ENCODE peak calls at places on chromosome 21, in seven cellular contexts. One of them, this sample, is unnamed.

GRCh38 chr21:45523411-45524101 is 18.7 kb downstream of the SLC19A1 start:
- DNase-seq in neuronal stem cell: no peak
- DNase-seq in H9: no peak
- DNase-seq in H1: no peak
- DNase-seq in mesendoderm: no peak
- DNase-seq in mesenchymal stem cell: no peak
- DNase-seq in trophoblast cell: no peak
- DNase-seq in this sample: no peak

GRCh38 chr21:44872568-44873355 is 728 bp downstream of the PTTG1IP start:
- DNase-seq in neuronal stem cell: peak; percentile 38
- DNase-seq in H9: no peak
- DNase-seq in H1: peak; percentile 71
- DNase-seq in mesendoderm: peak; percentile 47
- DNase-seq in mesenchymal stem cell: peak; percentile 82
- DNase-seq in trophoblast cell: peak; percentile 69
- DNase-seq in this sample: peak; percentile 46

GRCh38 chr21:43572443-43572842 is 86.8 kb downstream of the HSF2BP start:
- DNase-seq in neuronal stem cell: no peak
- DNase-seq in H9: no peak
- DNase-seq in H1: no peak
- DNase-seq in mesendoderm: no peak
- DNase-seq in mesenchymal stem cell: no peak
- DNase-seq in trophoblast cell: no peak
- DNase-seq in this sample: no peak

GRCh38 chr21:45506836-45507522 is 35.3 kb downstream of the SLC19A1 start:
- DNase-seq in neuronal stem cell: no peak
- DNase-seq in H9: no peak
- DNase-seq in H1: no peak
- DNase-seq in mesendoderm: no peak
- DNase-seq in mesenchymal stem cell: no peak
- DNase-seq in trophoblast cell: no peak
- DNase-seq in this sample: no peak

GRCh38 chr21:41965447-41966340 is 11.9 kb upstream of the C2CD2 start:
- DNase-seq in neuronal stem cell: no peak
- DNase-seq in H9: no peak
- DNase-seq in H1: peak; percentile 31
- DNase-seq in mesendoderm: no peak
- DNase-seq in mesenchymal stem cell: no peak
- DNase-seq in trophoblast cell: no peak
- DNase-seq in this sample: no peak

GRCh38 chr21:41668686-41669532 is 97.9 kb downstream of the RIPK4 start:
- DNase-seq in neuronal stem cell: no peak
- DNase-seq in H9: no peak
- DNase-seq in H1: no peak
- DNase-seq in mesendoderm: no peak
- DNase-seq in mesenchymal stem cell: no peak
- DNase-seq in trophoblast cell: no peak
- DNase-seq in this sample: no peak

GRCh38 chr21:41751621-41752020 is 15.2 kb downstream of the RIPK4 start:
- DNase-seq in neuronal stem cell: no peak
- DNase-seq in H9: no peak
- DNase-seq in H1: no peak
- DNase-seq in mesendoderm: no peak
- DNase-seq in mesenchymal stem cell: no peak
- DNase-seq in trophoblast cell: no peak
- DNase-seq in this sample: no peak

GRCh38 chr21:22575165-22575584 is 1577.0 kb downstream of the NCAM2 start:
- DNase-seq in neuronal stem cell: peak; percentile 62
- DNase-seq in H9: peak; percentile 46
- DNase-seq in H1: peak; percentile 49
- DNase-seq in mesendoderm: peak; percentile 92
- DNase-seq in mesenchymal stem cell: no peak
- DNase-seq in trophoblast cell: peak; percentile 59
- DNase-seq in this sample: no peak

GRCh38 chr21:38766987-38767722 is 38.6 kb upstream of the ETS2 start:
- DNase-seq in neuronal stem cell: no peak
- DNase-seq in H9: no peak
- DNase-seq in H1: no peak
- DNase-seq in mesendoderm: no peak
- DNase-seq in mesenchymal stem cell: peak; percentile 51
- DNase-seq in trophoblast cell: no peak
- DNase-seq in this sample: no peak

GRCh38 chr21:41381731-41382130 is 19.9 kb downstream of the MX2 start:
- DNase-seq in neuronal stem cell: no peak
- DNase-seq in H9: no peak
- DNase-seq in H1: no peak
- DNase-seq in mesendoderm: no peak
- DNase-seq in mesenchymal stem cell: no peak
- DNase-seq in trophoblast cell: peak; percentile 82
- DNase-seq in this sample: no peak

GRCh38 chr21:44537930-44538911 is 1.8 kb downstream of the KRTAP10-1 start:
- DNase-seq in neuronal stem cell: no peak
- DNase-seq in H9: peak; percentile 24
- DNase-seq in H1: peak; percentile 42
- DNase-seq in mesendoderm: no peak
- DNase-seq in mesenchymal stem cell: no peak
- DNase-seq in trophoblast cell: no peak
- DNase-seq in this sample: no peak

GRCh38 chr21:31265293-31265692 is 78.8 kb downstream of the TIAM1 start:
- DNase-seq in neuronal stem cell: no peak
- DNase-seq in H9: no peak
- DNase-seq in H1: no peak
- DNase-seq in mesendoderm: no peak
- DNase-seq in mesenchymal stem cell: no peak
- DNase-seq in trophoblast cell: no peak
- DNase-seq in this sample: no peak

GRCh38 chr21:31264574-31264973 is 79.5 kb downstream of the TIAM1 start:
- DNase-seq in neuronal stem cell: no peak
- DNase-seq in H9: no peak
- DNase-seq in H1: no peak
- DNase-seq in mesendoderm: no peak
- DNase-seq in mesenchymal stem cell: no peak
- DNase-seq in trophoblast cell: no peak
- DNase-seq in this sample: no peak

GRCh38 chr21:31261759-31262158 is 82.3 kb downstream of the TIAM1 start:
- DNase-seq in neuronal stem cell: no peak
- DNase-seq in H9: no peak
- DNase-seq in H1: no peak
- DNase-seq in mesendoderm: no peak
- DNase-seq in mesenchymal stem cell: no peak
- DNase-seq in trophoblast cell: no peak
- DNase-seq in this sample: no peak

GRCh38 chr21:31260790-31261189 is 83.3 kb downstream of the TIAM1 start:
- DNase-seq in neuronal stem cell: no peak
- DNase-seq in H9: no peak
- DNase-seq in H1: no peak
- DNase-seq in mesendoderm: no peak
- DNase-seq in mesenchymal stem cell: peak; percentile 56
- DNase-seq in trophoblast cell: no peak
- DNase-seq in this sample: peak; percentile 19

GRCh38 chr21:31262728-31263127 is 81.3 kb downstream of the TIAM1 start:
- DNase-seq in neuronal stem cell: no peak
- DNase-seq in H9: no peak
- DNase-seq in H1: no peak
- DNase-seq in mesendoderm: no peak
- DNase-seq in mesenchymal stem cell: no peak
- DNase-seq in trophoblast cell: no peak
- DNase-seq in this sample: no peak
- H4K8ac ChIP-seq in neuronal stem cell: no peak overlapping the region
- H4K8ac ChIP-seq in H9: no peak overlapping the region
- H4K8ac ChIP-seq in H1: no peak overlapping the region
- H4K8ac ChIP-seq in mesendoderm: no peak overlapping the region
- H4K8ac ChIP-seq in mesenchymal stem cell: no peak overlapping the region
- H4K8ac ChIP-seq in trophoblast cell: no peak overlapping the region
- H4K8ac ChIP-seq in this sample: no peak overlapping the region

DNA sequence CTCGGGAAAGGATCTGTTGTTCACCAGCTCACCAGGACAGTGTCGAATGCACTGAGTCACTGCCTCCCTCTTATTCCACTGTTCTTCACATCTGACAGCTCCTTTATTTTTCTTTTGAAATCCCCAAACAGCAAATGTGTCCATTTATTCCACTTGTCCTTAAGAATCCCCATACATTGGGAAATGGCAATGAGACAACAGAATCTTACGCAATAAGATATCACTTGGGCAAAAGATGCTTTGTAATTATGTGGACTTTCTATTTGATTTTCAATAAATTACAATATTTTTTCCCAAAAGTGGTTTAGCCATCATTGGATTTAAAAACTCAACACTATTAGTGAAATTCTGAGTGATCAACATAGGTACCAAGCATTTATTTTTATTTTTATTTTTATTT is 3.7 kb downstream of the KRTAP20-2 start:
- DNase-seq in neuronal stem cell: no peak
- DNase-seq in H9: no peak
- DNase-seq in H1: no peak
- DNase-seq in mesendoderm: no peak
- DNase-seq in mesenchymal stem cell: no peak
- DNase-seq in trophoblast cell: no peak
- DNase-seq in this sample: no peak
- H2BK5ac ChIP-seq in neuronal stem cell: no peak overlapping the region
- H2BK5ac ChIP-seq in H9: no peak overlapping the region
- H2BK5ac ChIP-seq in H1: no peak overlapping the region
- H2BK5ac ChIP-seq in mesendoderm: no peak overlapping the region
- H2BK5ac ChIP-seq in mesenchymal stem cell: no peak overlapping the region
- H2BK5ac ChIP-seq in trophoblast cell: no peak overlapping the region
- H2BK5ac ChIP-seq in this sample: no peak overlapping the region

GRCh38 chr21:36397606-36398005 is 12.4 kb downstream of the CHAF1B start:
- DNase-seq in neuronal stem cell: no peak
- DNase-seq in H9: no peak
- DNase-seq in H1: no peak
- DNase-seq in mesendoderm: no peak
- DNase-seq in mesenchymal stem cell: no peak
- DNase-seq in trophoblast cell: peak; percentile 23
- DNase-seq in this sample: no peak
- H4K8ac ChIP-seq in neuronal stem cell: no peak overlapping the region
- H4K8ac ChIP-seq in H9: no peak overlapping the region
- H4K8ac ChIP-seq in H1: no peak overlapping the region
- H4K8ac ChIP-seq in mesendoderm: no peak overlapping the region
- H4K8ac ChIP-seq in mesenchymal stem cell: no peak overlapping the region
- H4K8ac ChIP-seq in trophoblast cell: no peak overlapping the region
- H4K8ac ChIP-seq in this sample: no peak overlapping the region

GRCh38 chr21:26844258-26845065 is 747 bp downstream of the ADAMTS1 start:
- DNase-seq in neuronal stem cell: peak; percentile 44
- DNase-seq in H9: peak; percentile 50
- DNase-seq in H1: peak; percentile 71
- DNase-seq in mesendoderm: peak; percentile 48
- DNase-seq in mesenchymal stem cell: peak; percentile 63
- DNase-seq in trophoblast cell: no peak
- DNase-seq in this sample: peak; percentile 22

GRCh38 chr21:26847951-26848350 is 2.7 kb upstream of the ADAMTS1 start:
- DNase-seq in neuronal stem cell: no peak
- DNase-seq in H9: no peak
- DNase-seq in H1: no peak
- DNase-seq in mesendoderm: no peak
- DNase-seq in mesenchymal stem cell: no peak
- DNase-seq in trophoblast cell: no peak
- DNase-seq in this sample: no peak

GRCh38 chr21:26845750-26846035 is 484 bp upstream of the ADAMTS1 start:
- DNase-seq in neuronal stem cell: no peak
- DNase-seq in H9: no peak
- DNase-seq in H1: no peak
- DNase-seq in mesendoderm: no peak
- DNase-seq in mesenchymal stem cell: no peak
- DNase-seq in trophoblast cell: no peak
- DNase-seq in this sample: no peak

GRCh38 chr21:26845066-26845749 is at the start of gene ADAMTS1:
- DNase-seq in neuronal stem cell: peak; percentile 88
- DNase-seq in H9: peak; percentile 91
- DNase-seq in H1: peak; percentile 91
- DNase-seq in mesendoderm: peak; percentile 97
- DNase-seq in mesenchymal stem cell: peak; percentile 95
- DNase-seq in trophoblast cell: peak; percentile 90
- DNase-seq in this sample: peak; percentile 92

DNA sequence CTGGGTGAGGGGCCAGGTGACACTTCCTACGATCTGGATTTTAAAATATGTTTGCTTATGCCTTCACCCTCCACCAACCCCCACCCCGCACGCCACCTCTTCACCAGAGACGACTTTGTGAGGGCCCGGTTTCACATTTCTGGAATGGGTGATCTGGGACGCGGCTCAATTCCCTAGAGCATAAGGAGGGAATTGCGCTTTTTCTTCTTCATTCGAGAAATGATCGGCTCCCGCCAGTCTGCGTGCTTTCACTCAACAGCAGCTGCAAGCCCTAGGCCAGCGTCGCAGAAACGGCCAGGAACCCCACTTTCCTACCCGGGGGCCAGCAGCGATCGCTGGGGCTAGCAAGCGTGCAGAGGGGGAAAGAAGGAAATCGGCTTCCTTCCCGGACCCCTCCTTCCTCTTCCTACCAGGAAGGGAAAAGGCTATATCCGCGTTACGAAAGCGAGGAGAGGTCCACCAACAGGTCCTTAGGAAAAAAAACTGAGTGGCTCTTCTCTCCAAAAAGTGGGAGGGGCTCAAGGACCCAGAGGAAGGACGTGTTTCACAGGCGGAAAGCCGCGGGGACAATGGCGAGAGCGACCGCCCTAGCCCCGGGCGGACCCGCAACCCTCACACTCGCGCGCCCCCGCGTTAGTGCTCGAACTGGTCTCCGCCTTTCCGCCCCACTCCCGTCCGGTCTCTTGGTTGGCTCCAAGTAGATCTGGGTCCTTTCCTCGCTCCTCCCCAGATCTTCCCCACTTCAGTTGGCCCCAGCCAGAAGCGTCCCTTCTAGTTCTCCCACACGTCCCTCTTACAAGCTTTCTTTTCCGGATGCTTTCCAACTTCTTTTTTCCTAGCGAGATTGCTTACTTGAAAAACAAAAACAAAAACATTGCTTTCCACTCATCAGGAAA is 1.1 kb upstream of the ADAMTS1 start:
- DNase-seq in neuronal stem cell: peak; percentile 58
- DNase-seq in H9: peak; percentile 81
- DNase-seq in H1: peak; percentile 76
- DNase-seq in mesendoderm: peak; percentile 88
- DNase-seq in mesenchymal stem cell: peak; percentile 87
- DNase-seq in trophoblast cell: peak; percentile 85
- DNase-seq in this sample: peak; percentile 82
- H2BK5ac ChIP-seq in neuronal stem cell: peak overlapping the region; percentile 98
- H2BK5ac ChIP-seq in H9: no peak overlapping the region
- H2BK5ac ChIP-seq in H1: peak overlapping the region; percentile 66
- H2BK5ac ChIP-seq in mesendoderm: peak overlapping the region; percentile 97
- H2BK5ac ChIP-seq in mesenchymal stem cell: peak overlapping the region; percentile 91
- H2BK5ac ChIP-seq in trophoblast cell: peak overlapping the region; percentile 92
- H2BK5ac ChIP-seq in this sample: peak overlapping the region; percentile 87

This sample was measured in IMR-90.